ENCODE peak calls at places on chromosome 9, in five cellular contexts. Z is sigmoid colon, W is fibroblast of villous mesenchyme, C is psoas muscle, E is T follicular helper cell. L is an unnamed sample.

GRCh38 chr9:98538203-98538602 is 170.5 kb downstream of the GABBR2 start:
- DNase-seq in C (no peak), E (no peak), Z (no peak), W (no peak), L (no peak)

GRCh38 chr9:1051286-1052118 is 1.3 kb downstream of the DMRT2 start:
- DNase-seq in E (no peak), W (no peak), Z (no peak), C (peak; percentile 47), L (peak; percentile 66)

GRCh38 chr9:33867747-33868429 is 50.9 kb downstream of the UBE2R2 start:
- DNase-seq in Z (peak; percentile 78), C (peak; percentile 62), W (peak; percentile 76), E (no peak), L (peak; percentile 88)

GRCh38 chr9:81605154-81605670 is 84.1 kb downstream of the TLE1 start:
- DNase-seq in Z (no peak), E (no peak), C (no peak), W (no peak), L (no peak)

GRCh38 chr9:109166771-109167601 is at the start of gene FRRS1L:
- DNase-seq in C (no peak), E (no peak), W (no peak), Z (no peak), L (no peak)

GRCh38 chr9:135015096-135015495 is 72.4 kb upstream of the OLFM1 start:
- DNase-seq in E (no peak), C (no peak), W (no peak), Z (no peak), L (no peak)

GRCh38 chr9:96009690-96010477 is 134.4 kb downstream of the ERCC6L2 start:
- DNase-seq in W (no peak), E (peak; percentile 12), C (no peak), Z (no peak), L (no peak)

GRCh38 chr9:69649566-69650260 is 22.5 kb downstream of the APBA1 start:
- DNase-seq in E (no peak), W (peak; percentile 19), C (no peak), Z (no peak), L (no peak)

GRCh38 chr9:4804531-4805016 is 11.8 kb downstream of the RCL1 start:
- DNase-seq in E (no peak), W (no peak), Z (no peak), C (peak; percentile 31), L (no peak)

GRCh38 chr9:130220351-130220750 is 45.2 kb upstream of the HMCN2 start:
- DNase-seq in W (peak; percentile 74), Z (no peak), C (no peak), E (no peak), L (no peak)

GRCh38 chr9:133629221-133630110 is 6.7 kb upstream of the DBH start:
- DNase-seq in Z (no peak), C (no peak), E (no peak), W (no peak), L (no peak)

GRCh38 chr9:69325409-69326212 is 596 bp downstream of the ENTREP1 start:
- DNase-seq in C (peak; percentile 19), Z (no peak), W (no peak), E (no peak), L (no peak)

GRCh38 chr9:130107955-130108354 is 54.2 kb downstream of the GPR107 start:
- DNase-seq in W (no peak), E (no peak), Z (no peak), C (no peak), L (no peak)